ENCODE peak calls at places on chromosomes 1 and 21, in six cellular contexts. V, B, L, K, F and R are unnamed samples.
A peak's percentile ranks its signal among the peaks of the same experiment; 100 is the strongest.

GRCh38 chr1:205374205-205375078 is 17.7 kb upstream of the KLHDC8A start:
- DNase-seq in V (no peak), L (no peak), B (no peak), F (no peak), K (no peak), R (no peak)

GRCh38 chr1:177170756-177171535 is at the start of gene BRINP2:
- DNase-seq in F (peak; percentile 56), V (no peak), K (peak; percentile 91), B (peak; percentile 56), L (no peak), R (no peak)

GRCh38 chr1:236425031-236425663 is 31.1 kb downstream of the EDARADD start:
- DNase-seq in F (no peak), L (no peak), B (no peak), V (no peak), K (no peak), R (no peak)

GRCh38 chr21:44837537-44837936 is 19.7 kb upstream of the SUMO3 start:
- DNase-seq in B (no peak), F (no peak), K (no peak), L (no peak), V (no peak), R (no peak)

GRCh38 chr21:43866233-43866632 is 1.2 kb downstream of the AGPAT3 start:
- DNase-seq in K (peak; percentile 19), V (no peak), F (no peak), L (peak; percentile 44), B (peak; percentile 47), R (no peak)

GRCh38 chr1:5926686-5927435 is 65.4 kb downstream of the NPHP4 start:
- DNase-seq in B (no peak), K (no peak), L (no peak), V (peak; percentile 70), F (no peak), R (no peak)

GRCh38 chr1:15008783-15009709 is 144.5 kb upstream of the TMEM51 start:
- DNase-seq in V (no peak), K (no peak), B (no peak), F (no peak), L (no peak), R (no peak)

GRCh38 chr1:21335750-21336168 is 45.5 kb upstream of the ECE1 start:
- DNase-seq in K (no peak), B (no peak), F (no peak), V (no peak), L (no peak), R (no peak)

GRCh38 chr1:229479660-229480399 is 28.3 kb downstream of the NUP133 start:
- DNase-seq in L (no peak), B (no peak), V (no peak), K (no peak), F (no peak), R (no peak)

GRCh38 chr1:152448496-152448895 is 34.4 kb upstream of the CRNN start:
- DNase-seq in V (no peak), L (no peak), K (no peak), B (no peak), F (no peak), R (no peak)
- H3K9me3 ChIP-seq in V (no peaks in the 10 kb centered on the region), L (no peaks in the 10 kb centered on the region), K (peaks cover 26% of the 10 kb centered on the region), B (no peaks in the 10 kb centered on the region), F (no peaks in the 10 kb centered on the region), R (no peaks in the 10 kb centered on the region)

GRCh38 chr1:31765516-31765915 is 1.4 kb upstream of the ADGRB2 start:
- DNase-seq in K (no peak), L (no peak), B (no peak), F (no peak), V (no peak), R (no peak)

GRCh38 chr1:31765041-31765467 is 914 bp upstream of the ADGRB2 start:
- DNase-seq in F (no peak), B (no peak), K (peak; percentile 68), V (no peak), L (no peak), R (no peak)

GRCh38 chr1:31763671-31764306 is 351 bp downstream of the ADGRB2 start:
- DNase-seq in V (no peak), B (no peak), L (no peak), K (peak; percentile 38), F (no peak), R (no peak)

GRCh38 chr1:31762726-31763670 is 1.1 kb downstream of the ADGRB2 start:
- DNase-seq in K (peak; percentile 94), L (peak; percentile 70), F (peak; percentile 80), V (no peak), B (peak; percentile 77), R (peak; percentile 72)

GRCh38 chr1:31764307-31765040 is at the start of gene ADGRB2:
- DNase-seq in F (no peak), K (peak; percentile 89), V (no peak), B (no peak), L (peak; percentile 32), R (no peak)
- TF ChIP-seq CTCF in F (no peak), K (peak; percentile 31), V (no peak), B (no peak), L (no peak), R (no peak)

GRCh38 chr1:3415260-3415952 is 39.1 kb upstream of the ARHGEF16 start:
- DNase-seq in F (no peak), K (no peak), L (no peak), B (peak; percentile 63), V (no peak), R (no peak)

GRCh38 chr1:3418600-3418999 is 35.9 kb upstream of the ARHGEF16 start:
- DNase-seq in B (no peak), K (no peak), L (no peak), F (peak; percentile 53), V (no peak), R (no peak)

GRCh38 chr1:3417954-3418353 is 36.5 kb upstream of the ARHGEF16 start:
- DNase-seq in L (no peak), F (peak; percentile 84), V (no peak), K (no peak), B (no peak), R (no peak)

GRCh38 chr1:3419415-3420204 is 34.9 kb upstream of the ARHGEF16 start:
- DNase-seq in K (no peak), V (no peak), F (peak; percentile 68), L (no peak), B (no peak), R (no peak)

DNA sequence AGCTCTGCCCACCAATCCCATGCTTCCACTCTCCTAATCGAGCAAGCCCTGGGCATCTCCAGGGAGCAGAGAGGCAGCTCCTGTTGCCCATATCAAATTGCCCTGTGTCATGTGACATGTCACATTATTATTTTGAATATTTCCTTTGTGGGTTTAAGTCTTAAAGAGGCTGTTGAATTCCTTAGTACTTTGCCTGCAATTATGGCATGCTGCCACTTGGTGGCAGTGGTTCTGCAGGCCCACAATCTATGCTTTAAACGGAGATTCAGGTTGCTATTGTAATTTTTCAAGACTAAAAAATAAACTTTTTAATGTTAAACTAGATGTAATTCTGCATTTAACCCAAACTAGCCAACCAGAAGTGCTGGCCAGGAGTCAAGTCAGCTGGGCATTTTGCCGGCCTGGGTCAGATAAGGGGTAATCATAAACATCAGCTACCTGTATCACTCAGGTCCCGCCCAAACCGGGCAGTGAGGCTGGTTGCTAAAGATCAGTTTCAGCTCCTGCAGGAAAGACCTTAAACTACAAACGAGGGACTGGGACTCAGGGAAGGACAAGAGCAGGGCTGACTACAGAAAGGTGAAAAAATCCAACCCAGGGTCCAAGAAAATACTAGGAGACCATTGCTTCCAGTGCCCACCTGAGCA is 37.3 kb upstream of the ARHGEF16 start:
- DNase-seq in K (no peak), L (no peak), B (no peak), F (peak; percentile 81), V (no peak), R (no peak)
- H3K9me3 ChIP-seq in K (no peaks in the 10 kb centered on the region), L (no peaks in the 10 kb centered on the region), B (no peaks in the 10 kb centered on the region), F (peaks cover 16% of the 10 kb centered on the region), V (no peaks in the 10 kb centered on the region), R (peaks cover 7% of the 10 kb centered on the region)

GRCh38 chr1:1777510-1777909 is 760 bp downstream of the NADK start:
- DNase-seq in L (no peak), V (no peak), K (peak; percentile 13), B (peak; percentile 60), F (no peak), R (no peak)

GRCh38 chr1:1780598-1781525 is 2.6 kb upstream of the NADK start:
- DNase-seq in K (no peak), B (no peak), L (no peak), F (no peak), V (no peak), R (no peak)

GRCh38 chr1:1777950-1778826 is at the start of gene NADK:
- DNase-seq in V (no peak), F (peak; percentile 74), B (peak; percentile 76), L (peak; percentile 64), K (peak; percentile 88), R (peak; percentile 80)

GRCh38 chr1:1779691-1780597 is 1.7 kb upstream of the NADK start:
- DNase-seq in K (peak; percentile 25), B (peak; percentile 61), V (no peak), F (peak; percentile 75), L (peak; percentile 67), R (peak; percentile 46)

GRCh38 chr1:1778827-1779675 is 781 bp upstream of the NADK start:
- DNase-seq in L (peak; percentile 80), K (peak; percentile 86), B (peak; percentile 79), V (peak; percentile 90), F (peak; percentile 92), R (peak; percentile 71)
- TF ChIP-seq CTCF in L (peak; percentile 31), K (peak; percentile 54), B (no peak), V (no peak), F (peak; percentile 14), R (peak; percentile 30)

GRCh38 chr1:38929054-38929453 is 12.6 kb downstream of the RHBDL2 start:
- DNase-seq in F (no peak), B (peak; percentile 35), K (no peak), V (no peak), L (no peak), R (no peak)
- H3K9me3 ChIP-seq in F (no peaks in the 10 kb centered on the region), B (no peaks in the 10 kb centered on the region), K (no peaks in the 10 kb centered on the region), V (no peaks in the 10 kb centered on the region), L (no peaks in the 10 kb centered on the region), R (no peaks in the 10 kb centered on the region)

GRCh38 chr21:41901099-41901498 is 22.0 kb upstream of the PRDM15 start:
- DNase-seq in B (no peak), K (no peak), F (peak; percentile 53), V (no peak), L (no peak), R (no peak)

GRCh38 chr21:41897690-41898089 is 18.5 kb upstream of the PRDM15 start:
- DNase-seq in L (no peak), K (peak; percentile 62), V (no peak), F (no peak), B (no peak), R (no peak)

GRCh38 chr21:41900401-41900800 is 21.3 kb upstream of the PRDM15 start:
- DNase-seq in V (no peak), F (no peak), L (no peak), K (no peak), B (no peak), R (no peak)

GRCh38 chr21:41898998-41899397 is 19.9 kb upstream of the PRDM15 start:
- DNase-seq in V (no peak), K (no peak), F (no peak), B (no peak), L (no peak), R (no peak)

GRCh38 chr21:41899431-41900202 is 20.5 kb upstream of the PRDM15 start:
- DNase-seq in F (no peak), B (no peak), V (no peak), K (no peak), L (peak; percentile 33), R (no peak)
- TF ChIP-seq CTCF in F (no peak), B (no peak), V (no peak), K (no peak), L (no peak), R (no peak)

GRCh38 chr1:83671586-83671985 is 327.3 kb downstream of the TTLL7 start:
- DNase-seq in B (no peak), K (no peak), L (no peak), V (no peak), F (no peak), R (no peak)
- H3K9me3 ChIP-seq in B (no peaks in the 10 kb centered on the region), K (no peaks in the 10 kb centered on the region), L (no peaks in the 10 kb centered on the region), V (no peaks in the 10 kb centered on the region), F (no peaks in the 10 kb centered on the region), R (peaks cover 4% of the 10 kb centered on the region)